ENCODE peak calls at places on chromosomes 6 and 20, in four cellular contexts. L is cardiac muscle cell, M is astrocyte of the spinal cord, R is GM10248. V is an unnamed sample.

GRCh38 chr20:41769650-41770049 is 151.5 kb upstream of the CHD6 start:
- DNase-seq in L (no peak), M (no peak), R (no peak), V (no peak)

GRCh38 chr6:36643967-36644366 is 34.5 kb upstream of the CDKN1A start:
- DNase-seq in L (no peak), M (no peak), R (no peak), V (no peak)

GRCh38 chr6:111844921-111845320 is 28.3 kb downstream of the FYN start:
- DNase-seq in L (no peak), M (peak), R (no peak), V (no peak)

GRCh38 chr6:98124176-98124575 is 710.2 kb upstream of the POU3F2 start:
- DNase-seq in L (no peak), M (peak), R (no peak), V (no peak)

GRCh38 chr6:35024601-35025054 is 116.5 kb downstream of the TCP11 start:
- DNase-seq in L (peak), M (peak), R (no peak), V (no peak)

GRCh38 chr6:41460742-41461336 is 85.3 kb upstream of the FOXP4 start:
- DNase-seq in L (no peak), M (no peak), R (no peak), V (no peak)

GRCh38 chr20:19969507-19970255 is 47.5 kb upstream of the NAA20 start:
- DNase-seq in L (no peak), M (no peak), R (no peak), V (no peak)

GRCh38 chr6:34414999-34415858 is 10.6 kb downstream of the RPS10 start:
- DNase-seq in L (peak), M (peak), R (peak), V (no peak)

GRCh38 chr6:24744911-24745310 is 26.0 kb upstream of the C6orf62 start:
- DNase-seq in L (no peak), M (no peak), R (no peak), V (no peak)

GRCh38 chr6:130993292-130993765 is 69.7 kb downstream of the EPB41L2 start:
- DNase-seq in L (no peak), M (no peak), R (no peak), V (no peak)

GRCh38 chr6:137086031-137086430 is 41.3 kb upstream of the IL20RA start:
- DNase-seq in L (no peak), M (no peak), R (no peak), V (no peak)

GRCh38 chr6:125001684-125002083 is 39.4 kb downstream of the RNF217 start:
- DNase-seq in L (no peak), M (no peak), R (no peak), V (no peak)

GRCh38 chr6:38371312-38371672 is 268.4 kb downstream of the BTBD9 start:
- DNase-seq in L (peak), M (no peak), R (no peak), V (no peak)

GRCh38 chr6:43939281-43940070 is 169.5 kb downstream of the VEGFA start:
- DNase-seq in L (no peak), M (no peak), R (no peak), V (no peak)

GRCh38 chr6:82182756-82183155 is 64.8 kb downstream of the IBTK start:
- DNase-seq in L (no peak), M (peak), R (no peak), V (no peak)

GRCh38 chr6:79031821-79032590 is 46.0 kb downstream of the PHIP start:
- DNase-seq in L (no peak), M (peak), R (no peak), V (no peak)

GRCh38 chr20:37361336-37361735 is 15.4 kb downstream of the SRC start:
- DNase-seq in L (no peak), M (no peak), R (no peak), V (no peak)

GRCh38 chr6:54390362-54390761 is 82.1 kb downstream of the TINAG start:
- DNase-seq in L (no peak), M (no peak), R (no peak), V (no peak)

GRCh38 chr6:115891111-115891669 is 169.5 kb downstream of the FRK start:
- DNase-seq in L (no peak), M (peak), R (peak), V (no peak)

GRCh38 chr6:16511723-16512584 is 249.3 kb downstream of the ATXN1 start:
- DNase-seq in L (no peak), M (no peak), R (no peak), V (no peak)

GRCh38 chr6:50116390-50116789 is 66.7 kb upstream of the DEFB112 start:
- DNase-seq in L (no peak), M (no peak), R (no peak), V (no peak)

GRCh38 chr6:3628143-3628840 is 123.2 kb downstream of the PXDC1 start:
- DNase-seq in L (no peak), M (no peak), R (no peak), V (no peak)

GRCh38 chr20:10953437-10953836 is 279.6 kb upstream of the JAG1 start:
- DNase-seq in L (no peak), M (no peak), R (no peak), V (no peak)

GRCh38 chr20:46010491-46011405 is 2.0 kb downstream of the MMP9 start:
- DNase-seq in L (no peak), M (no peak), R (no peak), V (peak)

GRCh38 chr6:145587342-145587741 is 148.0 kb downstream of the EPM2A start:
- DNase-seq in L (no peak), M (no peak), R (no peak), V (no peak)

GRCh38 chr20:49584418-49585382 is 16.8 kb upstream of the PTGIS start:
- DNase-seq in L (no peak), M (no peak), R (no peak), V (no peak)

GRCh38 chr20:64240243-64241015 is 15.1 kb upstream of the PCMTD2 start:
- DNase-seq in L (no peak), M (no peak), R (no peak), V (no peak)

GRCh38 chr20:64239449-64240242 is 15.9 kb upstream of the PCMTD2 start:
- DNase-seq in L (no peak), M (no peak), R (no peak), V (no peak)

GRCh38 chr20:64238115-64238825 is 17.3 kb upstream of the PCMTD2 start:
- DNase-seq in L (no peak), M (no peak), R (no peak), V (no peak)

GRCh38 chr20:64237316-64237715 is 18.2 kb upstream of the PCMTD2 start:
- DNase-seq in L (no peak), M (no peak), R (no peak), V (no peak)

GRCh38 chr20:64238851-64239387 is 16.6 kb upstream of the PCMTD2 start:
- DNase-seq in L (no peak), M (no peak), R (peak), V (no peak)
- TF ChIP-seq CTCF in L (no peak), M (no peak), R (no peak), V (no peak)

DNA sequence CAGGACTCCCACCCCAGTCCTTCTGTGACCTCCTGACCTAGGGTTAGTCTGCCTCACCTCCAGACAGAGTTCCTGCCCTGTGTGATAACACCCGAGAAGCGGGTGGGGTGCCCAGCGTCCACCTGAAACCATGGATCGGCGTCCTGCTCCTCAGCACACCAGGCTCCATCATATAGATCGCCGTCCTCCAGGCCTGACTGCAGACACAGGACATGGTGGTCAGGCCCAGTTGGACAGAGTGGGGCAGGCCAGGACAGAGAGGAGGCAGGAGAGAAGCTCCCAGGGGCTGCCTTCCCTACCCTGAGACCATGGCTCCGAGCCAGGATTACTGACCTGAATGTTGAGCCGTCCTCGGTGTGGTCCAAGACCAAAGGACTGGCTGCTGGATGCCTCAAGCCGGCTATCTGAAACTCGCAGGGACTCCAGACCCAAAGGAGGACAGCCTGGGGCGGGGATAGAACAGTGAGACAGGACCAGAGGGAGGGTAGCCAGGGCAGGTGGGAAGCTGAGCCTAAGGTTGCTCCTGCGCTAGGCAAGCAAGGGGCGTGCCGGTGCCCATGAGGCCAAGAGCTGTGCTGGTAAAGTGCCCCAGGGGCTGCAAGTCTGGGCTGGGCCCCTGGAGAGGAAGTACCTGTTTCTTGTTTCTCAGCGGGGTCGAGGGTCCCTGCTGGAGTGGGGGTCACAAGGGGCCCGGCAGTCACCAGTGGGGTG is 2.2 kb downstream of the CPXM1 start:
- DNase-seq in L (no peak), M (no peak), R (peak), V (no peak)
- TF ChIP-seq CTCF in L (no peak), M (no peak), R (no peak), V (no peak)

GRCh38 chr6:149964243-149965190 is 774 bp downstream of the ULBP1 start:
- DNase-seq in L (peak), M (peak), R (no peak), V (no peak)

GRCh38 chr6:149963212-149963461 is 606 bp upstream of the ULBP1 start:
- DNase-seq in L (no peak), M (peak), R (no peak), V (no peak)

GRCh38 chr6:149965191-149966020 is 1.7 kb downstream of the ULBP1 start:
- DNase-seq in L (peak), M (no peak), R (no peak), V (no peak)

GRCh38 chr6:149962461-149963211 is 1.1 kb upstream of the ULBP1 start:
- DNase-seq in L (no peak), M (no peak), R (no peak), V (no peak)

GRCh38 chr6:149963462-149964242 is at the start of gene ULBP1:
- DNase-seq in L (peak), M (peak), R (peak), V (peak)
- TF ChIP-seq CTCF in L (peak), M (peak), R (no peak), V (no peak)

GRCh38 chr20:15703171-15703911 is 869.9 kb downstream of the KIF16B start:
- DNase-seq in L (no peak), M (peak), R (no peak), V (no peak)

GRCh38 chr20:15700147-15700765 is 873.0 kb downstream of the KIF16B start:
- DNase-seq in L (no peak), M (no peak), R (no peak), V (no peak)

GRCh38 chr20:15702161-15702560 is 871.1 kb downstream of the KIF16B start:
- DNase-seq in L (no peak), M (peak), R (no peak), V (no peak)

GRCh38 chr20:15699431-15700146 is 873.7 kb downstream of the KIF16B start:
- DNase-seq in L (no peak), M (no peak), R (no peak), V (no peak)
- TF ChIP-seq CTCF in L (no peak), M (no peak), R (no peak), V (no peak)

DNA sequence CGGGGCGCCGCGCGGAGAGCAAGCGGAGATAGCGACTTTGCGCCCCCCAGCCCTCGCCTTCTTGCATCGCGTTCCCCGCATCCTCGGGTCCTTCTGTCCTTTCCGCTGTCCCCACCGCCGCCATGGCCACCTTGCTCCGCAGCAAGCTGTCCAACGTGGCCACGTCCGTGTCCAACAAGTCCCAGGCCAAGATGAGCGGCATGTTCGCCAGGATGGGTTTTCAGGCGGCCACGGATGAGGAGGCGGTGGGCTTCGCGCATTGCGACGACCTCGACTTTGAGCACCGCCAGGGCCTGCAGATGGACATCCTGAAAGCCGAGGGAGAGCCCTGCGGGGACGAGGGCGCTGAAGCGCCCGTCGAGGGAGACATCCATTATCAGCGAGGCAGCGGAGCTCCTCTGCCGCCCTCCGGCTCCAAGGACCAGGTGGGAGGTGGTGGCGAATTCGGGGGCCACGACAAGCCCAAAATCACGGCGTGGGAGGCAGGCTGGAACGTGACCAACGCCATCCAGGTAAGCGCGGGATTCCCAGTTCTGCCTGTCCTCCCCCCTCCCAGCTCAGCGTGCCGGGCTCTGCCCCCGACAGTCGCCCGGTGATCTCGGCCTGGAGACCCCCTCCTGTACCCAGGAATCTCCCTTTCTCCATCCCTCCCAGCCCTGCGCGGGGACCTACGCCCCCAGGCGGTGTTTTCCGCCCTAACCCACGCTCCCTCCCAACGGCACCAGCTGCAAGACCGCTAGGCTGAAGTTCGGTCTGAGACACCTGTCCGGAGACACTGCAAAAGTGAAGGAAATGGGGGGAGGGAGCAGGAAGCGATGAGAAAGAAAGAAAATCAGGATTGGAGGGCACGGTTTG is 544 bp downstream of the SLC32A1 start:
- DNase-seq in L (no peak), M (no peak), R (peak), V (no peak)
- TF ChIP-seq CTCF in L (peak), M (no peak), R (no peak), V (no peak)

DNA sequence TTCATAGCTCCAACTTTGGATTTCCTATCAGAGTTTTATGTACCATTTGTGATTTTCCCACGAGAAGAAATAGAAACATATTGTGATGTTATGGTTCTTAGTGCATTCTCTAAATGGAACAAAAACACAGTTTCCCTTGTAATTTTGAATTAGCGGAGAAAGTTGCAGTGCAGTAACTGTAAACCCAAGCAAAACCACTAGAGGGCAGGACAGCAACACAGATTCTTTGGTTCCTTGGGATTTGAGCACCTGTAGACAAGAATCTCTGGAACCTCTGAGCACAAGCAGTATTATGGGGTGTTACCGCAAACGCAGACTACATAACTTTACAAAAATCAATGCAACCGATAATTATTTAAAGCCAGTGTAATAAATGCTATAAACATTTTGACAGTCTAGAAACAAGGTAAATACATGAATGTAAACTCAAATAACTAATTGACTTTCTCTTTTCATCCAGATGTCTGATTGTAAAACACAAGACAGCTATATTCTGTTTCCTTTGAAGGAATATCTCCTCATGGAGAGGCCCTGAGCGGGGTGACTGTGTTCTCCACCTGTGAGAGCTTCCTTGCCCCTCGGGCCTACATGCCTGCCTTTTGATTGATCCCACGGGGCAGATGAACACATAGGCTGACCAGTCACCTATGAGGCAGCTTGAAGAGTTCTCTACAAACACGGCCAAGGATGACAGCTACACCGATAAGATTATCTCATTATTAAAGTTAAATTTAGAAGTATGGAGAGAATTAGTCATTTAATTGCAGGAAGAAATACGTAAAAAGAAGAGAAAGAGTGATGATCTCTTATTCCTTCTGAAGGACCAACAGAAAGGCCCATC is 67.5 kb upstream of the COL21A1 start:
- DNase-seq in L (peak), M (peak), R (peak), V (no peak)
- TF ChIP-seq CTCF in L (peak), M (peak), R (peak), V (no peak)

GRCh38 chr6:10847684-10848083 is 9.3 kb upstream of the MAK start:
- DNase-seq in L (no peak), M (peak), R (no peak), V (no peak)
- TF ChIP-seq CTCF in L (peak), M (no peak), R (peak), V (no peak)

DNA sequence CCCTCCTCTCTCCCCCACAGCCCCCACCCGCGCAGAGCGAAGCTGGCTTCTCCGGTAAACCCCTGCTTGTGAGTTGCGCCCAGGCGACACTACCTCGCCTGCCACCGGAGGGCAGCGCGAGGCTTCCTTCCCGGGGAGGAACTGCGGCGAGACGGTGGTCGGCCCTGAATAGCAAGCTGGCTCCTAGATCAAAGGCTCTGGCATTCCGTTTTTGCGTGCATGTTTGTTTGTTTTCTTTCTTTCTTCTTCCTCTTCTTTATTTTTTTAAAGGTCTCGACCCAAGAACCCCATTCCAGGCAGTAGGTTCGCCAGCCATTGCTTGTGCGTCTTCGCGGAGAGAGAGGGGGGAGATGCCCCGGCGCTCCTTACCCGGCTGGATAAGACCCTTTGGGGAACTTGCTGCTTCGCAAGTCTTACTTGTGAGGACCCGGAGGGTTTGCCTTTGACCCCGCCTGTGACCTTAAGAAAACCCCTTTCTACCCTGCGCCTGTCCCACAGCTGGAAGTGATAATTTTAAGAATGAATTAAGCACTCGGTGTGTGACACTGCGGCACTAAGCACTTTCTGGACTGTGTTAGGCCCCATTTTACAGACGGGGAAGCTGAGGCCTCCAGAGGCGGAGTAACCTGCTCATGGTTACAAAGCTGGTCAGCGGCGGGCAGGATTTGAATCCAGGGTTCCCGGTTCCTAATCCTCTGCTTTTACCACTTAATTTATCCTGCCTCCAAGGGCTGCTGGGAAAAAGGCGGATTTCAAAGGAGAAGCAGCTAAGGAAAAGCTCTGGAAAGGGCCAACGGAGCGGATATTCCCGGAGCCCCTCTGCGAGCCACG is 92.6 kb upstream of the SIRPA start:
- DNase-seq in L (peak), M (peak), R (peak), V (no peak)
- TF ChIP-seq CTCF in L (peak), M (peak), R (peak), V (no peak)

GRCh38 chr6:76697585-76697984 is 625.1 kb upstream of the IMPG1 start:
- DNase-seq in L (no peak), M (peak), R (no peak), V (no peak)
- TF ChIP-seq CTCF in L (peak), M (peak), R (no peak), V (no peak)

V was measured in natural killer cell.